ENCODE peak calls at places on chromosomes 16 and 17, in seven cellular contexts. Y is right lobe of liver, K is transverse colon, W is spleen, H is HCT116, Z is A549, S is heart left ventricle. P is an unnamed sample.

GRCh38 chr16:69567031-69567680 is 1.4 kb downstream of the NFAT5 start:
- DNase-seq in K (no peak), Z (no peak), S (no peak), W (no peak), Y (no peak), H (no peak), P (no peak)

GRCh38 chr16:56199164-56199563 is 7.9 kb downstream of the GNAO1 start:
- DNase-seq in S (no peak), K (no peak), W (no peak), H (no peak), Y (no peak), Z (no peak), P (no peak)

GRCh38 chr17:74968361-74968780 is 4.2 kb downstream of the HID1 start:
- DNase-seq in K (peak), Z (no peak), H (no peak), Y (no peak), W (no peak), S (no peak), P (no peak)

GRCh38 chr16:89721644-89722391 is 481 bp downstream of the ZNF276 start:
- DNase-seq in K (peak), Z (peak), S (peak), W (peak), Y (peak), H (no peak), P (no peak)

GRCh38 chr17:45111838-45112237 is 20.5 kb downstream of the PLCD3 start:
- DNase-seq in Y (no peak), S (no peak), K (no peak), Z (no peak), W (no peak), H (no peak), P (no peak)

GRCh38 chr17:48037036-48037881 is at the start of gene COPZ2:
- DNase-seq in Z (peak), Y (peak), W (peak), S (peak), K (peak), H (no peak), P (peak)

GRCh38 chr16:63652091-63652490 is 1469.8 kb downstream of the CDH11 start:
- DNase-seq in S (no peak), Z (no peak), K (no peak), Y (no peak), H (no peak), W (no peak), P (no peak)

GRCh38 chr17:64413505-64413904 is 22.8 kb upstream of the PECAM1 start:
- DNase-seq in S (no peak), K (peak), Y (no peak), H (no peak), W (no peak), Z (no peak), P (no peak)

GRCh38 chr17:64506201-64506575 is at the start of gene DDX5:
- DNase-seq in K (peak), S (peak), Y (peak), Z (peak), H (peak), W (peak), P (peak)

GRCh38 chr16:18833707-18834505 is 32.6 kb upstream of the ARL6IP1 start:
- DNase-seq in Y (no peak), H (no peak), W (no peak), S (no peak), K (no peak), Z (no peak), P (no peak)

GRCh38 chr16:13425840-13426239 is 494.1 kb upstream of the ERCC4 start:
- DNase-seq in W (no peak), Y (no peak), S (no peak), K (no peak), H (no peak), Z (no peak), P (no peak)

GRCh38 chr17:37506678-37507077 is 17.0 kb downstream of the DUSP14 start:
- DNase-seq in W (no peak), S (no peak), Y (no peak), H (peak), K (no peak), Z (peak), P (no peak)

GRCh38 chr17:4807534-4808377 is 804 bp downstream of the PLD2 start:
- DNase-seq in S (no peak), Y (no peak), H (no peak), Z (no peak), K (peak), W (no peak), P (no peak)

DNA sequence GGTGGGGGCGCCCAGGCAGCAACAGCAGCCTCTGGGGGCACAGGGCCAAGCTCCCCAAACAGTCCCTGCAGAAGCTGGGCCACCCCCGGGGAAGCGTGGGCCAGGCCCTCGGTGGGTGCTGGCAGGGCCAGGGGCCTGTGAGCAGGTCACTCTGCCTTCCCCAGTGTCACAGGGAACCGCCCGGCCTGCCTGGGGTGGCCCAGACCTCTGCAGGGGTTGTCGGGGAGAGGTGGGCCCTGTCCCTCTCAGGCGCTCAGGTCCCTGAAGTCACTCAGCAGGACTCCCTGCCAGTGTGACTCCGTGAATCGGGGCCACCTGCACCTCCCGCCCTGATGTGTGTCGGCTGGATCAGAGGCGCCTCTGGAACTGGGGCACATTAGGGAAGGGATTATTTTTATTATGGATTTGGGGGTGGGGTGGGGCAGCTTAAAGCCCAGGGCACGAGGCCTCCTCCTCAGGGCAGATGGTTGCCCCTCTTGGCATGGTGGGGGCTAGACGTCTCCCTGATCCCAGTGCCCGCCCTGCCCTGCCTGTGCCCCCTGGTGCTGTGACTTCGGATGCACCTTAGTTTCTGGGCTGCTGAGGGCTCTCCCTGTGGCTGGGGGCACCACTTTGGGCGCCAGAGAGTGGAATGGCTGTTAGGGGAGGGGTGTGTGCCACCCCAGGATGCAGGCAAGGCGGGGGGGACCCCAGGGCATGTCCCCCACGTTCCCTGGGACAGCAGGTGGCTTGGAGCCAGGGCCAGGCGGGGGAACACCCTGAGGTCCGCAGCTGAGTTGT is 1.2 kb upstream of the GNG13 start:
- DNase-seq in Y (no peak), S (no peak), K (no peak), Z (no peak), W (no peak), H (no peak), P (no peak)
- TF ChIP-seq POLR2A in Y (no peak), S (no peak), K (no peak), Z (no peak), W (no peak), H (no peak), P (no peak)

DNA sequence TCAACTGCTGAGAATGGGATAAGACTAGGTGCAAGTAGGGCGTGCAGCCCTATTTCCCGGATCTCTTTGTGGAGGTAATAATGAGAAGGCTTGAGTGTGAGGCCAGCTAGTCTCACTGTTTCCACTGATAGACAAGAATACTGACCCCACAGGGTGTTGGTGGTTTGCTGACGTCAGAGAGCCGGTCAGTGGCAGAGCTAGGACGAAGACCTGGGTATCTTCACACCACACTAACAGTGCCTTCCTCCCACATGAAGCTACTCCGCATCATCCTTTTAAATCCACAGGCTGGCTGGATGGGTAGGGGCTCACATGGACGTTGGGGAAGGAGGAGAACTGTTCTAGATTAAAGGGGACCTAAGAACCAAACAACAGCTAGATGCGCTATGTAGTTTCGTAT is 68.0 kb downstream of the ZFHX3 start:
- DNase-seq in S (no peak), H (no peak), Z (no peak), W (no peak), Y (no peak), K (no peak), P (peak)
- H3K27ac ChIP-seq in S (no peak), H (no peak), Z (no peak), W (no peak), Y (no peak), K (no peak), P (no peak)

GRCh38 chr16:693766-694165 is 3.6 kb upstream of the WDR24 start:
- DNase-seq in S (no peak), Z (no peak), Y (no peak), K (no peak), H (no peak), W (no peak), P (no peak)

GRCh38 chr16:694187-694862 is 4.1 kb upstream of the WDR24 start:
- DNase-seq in W (no peak), K (no peak), S (no peak), Z (no peak), Y (no peak), H (no peak), P (no peak)

GRCh38 chr16:693364-693763 is 3.2 kb upstream of the WDR24 start:
- DNase-seq in W (no peak), Y (no peak), K (no peak), S (no peak), H (no peak), Z (no peak), P (no peak)

GRCh38 chr16:694863-695354 is 4.7 kb upstream of the WDR24 start:
- DNase-seq in H (no peak), W (no peak), K (no peak), Y (no peak), S (no peak), Z (no peak), P (no peak)

DNA sequence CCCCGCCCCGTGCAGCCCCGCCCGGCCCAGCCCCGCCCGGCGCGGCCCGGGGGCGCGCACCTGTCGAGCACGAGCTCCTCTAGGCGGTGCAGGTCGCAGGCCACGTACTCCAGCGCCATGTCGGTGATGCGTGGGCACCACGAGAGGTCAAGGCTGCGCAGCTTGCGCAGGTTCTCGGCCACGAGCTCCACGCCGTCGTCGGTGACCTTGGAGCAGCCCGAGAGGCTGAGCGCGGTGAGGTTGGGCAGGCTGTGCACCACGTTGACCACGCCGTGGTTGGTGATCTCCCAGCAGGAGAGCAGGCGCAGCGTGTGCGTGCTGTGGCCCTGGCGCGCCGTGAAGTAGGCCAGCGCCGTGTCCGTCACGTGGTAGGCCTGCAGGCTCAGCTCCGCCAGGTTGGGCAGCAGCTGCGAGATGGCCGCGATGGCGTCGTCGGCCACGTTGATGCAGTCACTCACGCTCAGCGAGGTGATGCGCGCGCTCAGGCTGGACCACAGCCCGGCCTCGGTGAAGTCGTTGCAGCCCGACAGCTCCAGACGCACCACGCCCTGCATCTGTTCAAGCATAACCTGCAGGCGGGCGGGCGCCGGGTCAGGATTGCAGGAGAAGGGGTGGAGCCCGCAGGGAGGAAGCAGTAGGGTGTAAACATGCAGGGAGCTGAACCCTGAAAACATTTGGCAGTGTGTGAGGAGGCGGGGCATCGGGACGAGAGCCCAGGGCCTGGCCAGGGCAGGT is 5.3 kb upstream of the WDR24 start:
- DNase-seq in Z (peak), W (peak), Y (no peak), K (peak), H (no peak), S (no peak), P (peak)
- TF ChIP-seq POLR2A in Z (peak), W (no peak), Y (no peak), K (peak), H (peak), S (no peak), P (no peak)

DNA sequence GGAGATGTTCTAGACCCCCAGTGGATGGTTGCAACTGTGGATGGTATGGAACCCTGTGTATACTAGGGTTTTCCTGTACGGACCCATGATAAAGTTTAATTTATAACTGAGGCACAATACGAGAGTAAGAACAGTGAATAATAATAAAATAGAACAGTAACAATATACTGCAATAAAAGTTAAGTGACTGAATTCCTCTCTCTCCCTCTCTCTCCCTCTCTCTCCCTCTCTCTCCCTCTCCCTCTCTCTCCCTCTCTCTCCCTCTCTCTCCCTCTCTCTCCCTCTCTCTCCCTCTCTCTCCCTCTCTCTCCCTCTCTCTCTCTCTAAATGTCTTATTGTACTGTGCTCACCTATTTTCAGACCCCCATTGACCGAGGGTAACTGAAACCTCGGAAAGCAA is 291.0 kb downstream of the IRF8 start:
- DNase-seq in S (no peak), K (no peak), Z (no peak), H (no peak), Y (no peak), W (no peak), P (no peak)
- H3K27ac ChIP-seq in S (no peak), K (no peak), Z (no peak), H (no peak), Y (no peak), W (no peak), P (no peak)

GRCh38 chr17:67245694-67246397 is 850 bp upstream of the HELZ start:
- DNase-seq in Y (peak), S (no peak), K (peak), Z (peak), W (peak), H (no peak), P (no peak)

GRCh38 chr17:67244621-67245072 is 349 bp downstream of the HELZ start:
- DNase-seq in K (peak), S (no peak), Y (peak), W (peak), H (no peak), Z (no peak), P (no peak)

GRCh38 chr17:67246398-67246647 is 1.3 kb upstream of the HELZ start:
- DNase-seq in W (no peak), Y (no peak), Z (no peak), S (no peak), K (no peak), H (no peak), P (no peak)

GRCh38 chr17:67246648-67247415 is 1.8 kb upstream of the HELZ start:
- DNase-seq in S (no peak), Y (peak), W (peak), H (peak), K (peak), Z (peak), P (peak)

DNA sequence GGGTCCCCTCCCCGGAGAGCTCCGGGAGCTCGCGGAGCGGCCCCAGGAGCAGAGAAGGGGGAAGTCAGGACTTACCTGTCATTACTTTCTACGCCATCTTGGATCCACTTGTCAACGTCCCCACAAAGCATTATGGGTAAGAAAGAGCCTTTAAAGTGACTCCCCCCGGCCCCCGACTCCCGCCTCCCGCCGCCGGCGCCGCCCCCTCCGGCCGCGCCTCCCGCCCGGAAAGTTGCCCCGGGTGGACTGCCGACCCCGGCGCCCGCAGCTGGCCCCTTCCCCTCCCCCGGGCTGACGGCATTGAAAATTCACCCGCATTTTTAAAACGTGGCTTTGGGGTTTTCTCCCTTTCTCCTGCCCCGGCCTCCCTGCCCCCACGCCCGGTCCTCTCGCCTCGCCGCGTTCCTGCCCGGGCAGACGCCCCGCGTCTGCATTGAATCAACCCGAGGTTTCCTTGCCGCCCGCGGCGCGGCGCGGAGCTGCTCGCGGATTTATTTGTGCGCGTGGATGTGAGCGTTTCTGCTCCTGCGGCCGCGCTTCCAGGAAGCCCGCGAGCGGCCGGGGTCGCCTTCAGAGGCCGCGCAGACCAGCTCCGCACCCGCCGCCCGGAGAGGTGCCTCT is at the start of gene HELZ:
- DNase-seq in K (peak), H (peak), S (peak), W (peak), Z (peak), Y (peak), P (peak)
- TF ChIP-seq POLR2A in K (peak), H (peak), S (no peak), W (no peak), Z (peak), Y (peak), P (no peak)

DNA sequence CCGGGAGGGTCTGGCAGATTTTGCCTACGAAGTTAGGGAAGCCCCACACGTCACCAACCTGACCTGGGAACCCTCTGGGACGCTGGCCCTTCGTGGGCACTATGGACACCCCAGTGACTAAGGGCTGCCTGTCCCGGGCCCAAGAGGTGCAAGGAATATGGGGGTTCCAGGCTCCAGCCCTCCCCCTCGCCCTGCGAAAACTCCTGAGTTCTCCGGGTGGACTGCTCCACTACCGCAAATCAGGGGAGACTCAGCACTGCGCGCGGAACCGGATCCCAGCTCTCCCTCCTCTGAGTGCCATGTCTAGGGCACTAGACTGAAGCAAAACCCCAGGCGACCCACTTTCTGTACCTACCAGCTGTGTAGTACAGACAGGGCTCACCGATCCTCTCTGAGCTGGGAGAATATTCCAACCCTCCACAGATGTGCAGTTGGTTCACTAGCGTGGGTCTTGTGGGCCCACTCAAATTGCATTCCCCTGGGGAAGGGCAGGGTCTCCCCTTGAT is at the start of gene ARL5C:
- DNase-seq in S (no peak), Y (no peak), Z (no peak), W (no peak), H (no peak), K (no peak), P (no peak)
- H3K27ac ChIP-seq in S (no peak), Y (no peak), Z (no peak), W (peak), H (no peak), K (peak), P (no peak)

DNA sequence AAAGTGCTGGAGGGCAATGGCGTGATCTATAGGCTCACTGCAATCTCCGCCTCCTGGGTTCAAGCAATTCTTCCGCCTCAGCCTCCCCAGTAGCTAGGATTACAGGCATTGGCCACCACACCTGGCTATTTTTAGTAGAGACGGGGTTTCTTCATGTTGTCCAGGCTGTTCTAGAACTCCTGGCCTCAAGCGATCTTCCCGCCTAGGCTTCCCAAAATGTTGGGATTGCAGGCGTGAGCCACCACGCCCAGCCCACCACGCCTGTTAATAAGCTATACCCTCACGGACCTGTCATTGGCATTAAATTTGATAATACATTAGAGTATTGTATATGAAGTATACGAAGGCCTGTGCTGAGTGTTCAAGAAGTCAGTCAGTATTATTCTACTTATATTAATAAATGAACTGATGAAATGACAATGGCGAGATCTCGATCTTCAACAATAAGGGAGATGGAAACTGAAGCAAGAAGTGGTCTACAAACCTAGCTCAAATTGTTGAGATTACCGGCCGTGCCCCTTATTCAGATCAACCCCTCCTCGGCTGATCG is 818 bp upstream of the BCAS3 start:
- DNase-seq in Y (no peak), Z (no peak), S (no peak), K (no peak), W (peak), H (no peak), P (no peak)
- TF ChIP-seq POLR2A in Y (no peak), Z (peak), S (no peak), K (peak), W (peak), H (no peak), P (peak)

GRCh38 chr16:84794626-84795025 is 25.2 kb upstream of the CRISPLD2 start:
- DNase-seq in Z (no peak), Y (no peak), K (no peak), H (no peak), S (no peak), W (peak), P (no peak)
- H3K27ac ChIP-seq in Z (no peak), Y (no peak), K (peak), H (no peak), S (peak), W (no peak), P (peak)

GRCh38 chr16:67847064-67847861 is at the start of gene CENPT:
- DNase-seq in S (peak), W (no peak), Y (no peak), Z (peak), K (peak), H (no peak), P (no peak)

GRCh38 chr16:67845291-67846062 is 1.3 kb upstream of the NUTF2 start:
- DNase-seq in Y (no peak), W (no peak), S (no peak), H (no peak), Z (no peak), K (no peak), P (no peak)

GRCh38 chr16:67846063-67846319 is 742 bp upstream of the NUTF2 start:
- DNase-seq in H (no peak), K (no peak), W (no peak), Y (no peak), S (no peak), Z (no peak), P (no peak)

GRCh38 chr16:67848118-67848517 is 625 bp upstream of the CENPT start:
- DNase-seq in Y (no peak), H (no peak), K (no peak), Z (no peak), S (no peak), W (no peak), P (no peak)

GRCh38 chr16:67846320-67847063 is at the start of gene NUTF2:
- DNase-seq in W (peak), Y (peak), K (peak), S (peak), Z (peak), H (peak), P (peak)
- TF ChIP-seq POLR2A in W (peak), Y (peak), K (peak), S (no peak), Z (peak), H (no peak), P (peak)